ENCODE peak calls at places on chromosomes 2 and 18, in five cellular contexts. P is cardiac muscle cell, R is foreskin keratinocyte, U is uterus, Z is dorsolateral prefrontal cortex. Q is an unnamed sample.

GRCh38 chr2:176242211-176242610 is 27.0 kb upstream of the MTX2 start:
- DNase-seq in P (no peak), R (no peak), U (no peak), Z (no peak), Q (no peak)

GRCh38 chr2:226720948-226721347 is 78.7 kb downstream of the IRS1 start:
- DNase-seq in P (no peak), R (no peak), U (no peak), Z (no peak), Q (no peak)

GRCh38 chr18:31497404-31497710 is 620 bp upstream of the DSG2 start:
- DNase-seq in P (no peak), R (no peak), U (no peak), Z (no peak), Q (peak; percentile 6)

GRCh38 chr2:190179754-190180312 is 117.3 kb upstream of the MSTN start:
- DNase-seq in P (no peak), R (no peak), U (no peak), Z (peak; percentile 43), Q (no peak)

GRCh38 chr2:238523158-238524110 is 96.7 kb downstream of the ASB1 start:
- DNase-seq in P (peak; percentile 26), R (no peak), U (peak; percentile 62), Z (no peak), Q (no peak)

GRCh38 chr2:37706784-37707183 is 35.3 kb upstream of the CDC42EP3 start:
- DNase-seq in P (no peak), R (no peak), U (no peak), Z (no peak), Q (no peak)

GRCh38 chr18:51513525-51513924 is 316.0 kb upstream of the MEX3C start:
- DNase-seq in P (peak; percentile 28), R (peak; percentile 86), U (no peak), Z (no peak), Q (peak; percentile 85)

GRCh38 chr18:56475250-56475649 is 163.1 kb downstream of the TXNL1 start:
- DNase-seq in P (no peak), R (no peak), U (no peak), Z (no peak), Q (peak; percentile 9)

GRCh38 chr18:25464211-25464610 is 112.2 kb upstream of the ZNF521 start:
- DNase-seq in P (no peak), R (no peak), U (no peak), Z (no peak), Q (no peak)

GRCh38 chr2:238106698-238107524 is 6.8 kb downstream of the ESPNL start:
- DNase-seq in P (no peak), R (no peak), U (no peak), Z (no peak), Q (no peak)

GRCh38 chr2:112725545-112726457 is 5.0 kb downstream of the NT5DC4 start:
- DNase-seq in P (no peak), R (peak; percentile 76), U (no peak), Z (no peak), Q (peak; percentile 93)

GRCh38 chr18:3151379-3152264 is 68.1 kb downstream of the MYOM1 start:
- DNase-seq in P (peak; percentile 57), R (peak; percentile 3), U (no peak), Z (no peak), Q (no peak)

GRCh38 chr2:241975593-241976284 is 106.2 kb downstream of the RTP5 start:
- DNase-seq in P (peak; percentile 31), R (peak; percentile 1), U (peak; percentile 24), Z (no peak), Q (no peak)
- TF ChIP-seq CTCF in P (no peak), R (no peak), U (no peak), Z (no peak), Q (no peak)

GRCh38 chr2:181320638-181321037 is 136.5 kb upstream of the ITGA4 start:
- DNase-seq in P (no peak), R (no peak), U (no peak), Z (no peak), Q (no peak)
- TF ChIP-seq CTCF in P (no peak), R (no peak), U (no peak), Z (no peak), Q (no peak)

GRCh38 chr2:169141713-169142352 is 72.5 kb downstream of the DHRS9 start:
- DNase-seq in P (peak; percentile 80), R (peak; percentile 49), U (peak; percentile 15), Z (no peak), Q (peak; percentile 44)
- TF ChIP-seq CTCF in P (peak; percentile 97), R (peak; percentile 82), U (peak; percentile 25), Z (peak; percentile 61), Q (peak; percentile 91)

GRCh38 chr2:217465136-217465535 is 537.7 kb downstream of the TNS1 start:
- DNase-seq in P (no peak), R (no peak), U (no peak), Z (no peak), Q (no peak)
- TF ChIP-seq CTCF in P (no peak), R (no peak), U (no peak), Z (no peak), Q (no peak)

GRCh38 chr2:119349289-119349688 is 17.3 kb downstream of the C2orf76 start:
- DNase-seq in P (no peak), R (peak; percentile 69), U (no peak), Z (no peak), Q (peak; percentile 29)

GRCh38 chr2:119352357-119352756 is 14.3 kb downstream of the C2orf76 start:
- DNase-seq in P (no peak), R (peak; percentile 36), U (no peak), Z (no peak), Q (peak; percentile 4)

GRCh38 chr2:119354860-119355259 is 11.8 kb downstream of the C2orf76 start:
- DNase-seq in P (no peak), R (no peak), U (no peak), Z (no peak), Q (no peak)

GRCh38 chr2:119350311-119350998 is 16.2 kb downstream of the C2orf76 start:
- DNase-seq in P (no peak), R (no peak), U (no peak), Z (no peak), Q (no peak)
- TF ChIP-seq CTCF in P (no peak), R (peak; percentile 15), U (no peak), Z (no peak), Q (no peak)

GRCh38 chr2:191569025-191569424 is 108.9 kb upstream of the NABP1 start:
- DNase-seq in P (no peak), R (no peak), U (no peak), Z (no peak), Q (no peak)

GRCh38 chr2:191572319-191572718 is 105.6 kb upstream of the NABP1 start:
- DNase-seq in P (no peak), R (no peak), U (no peak), Z (no peak), Q (no peak)

GRCh38 chr2:191574232-191574631 is 103.7 kb upstream of the NABP1 start:
- DNase-seq in P (no peak), R (peak; percentile 61), U (no peak), Z (no peak), Q (no peak)

GRCh38 chr2:191573216-191573615 is 104.7 kb upstream of the NABP1 start:
- DNase-seq in P (no peak), R (no peak), U (no peak), Z (no peak), Q (no peak)

DNA sequence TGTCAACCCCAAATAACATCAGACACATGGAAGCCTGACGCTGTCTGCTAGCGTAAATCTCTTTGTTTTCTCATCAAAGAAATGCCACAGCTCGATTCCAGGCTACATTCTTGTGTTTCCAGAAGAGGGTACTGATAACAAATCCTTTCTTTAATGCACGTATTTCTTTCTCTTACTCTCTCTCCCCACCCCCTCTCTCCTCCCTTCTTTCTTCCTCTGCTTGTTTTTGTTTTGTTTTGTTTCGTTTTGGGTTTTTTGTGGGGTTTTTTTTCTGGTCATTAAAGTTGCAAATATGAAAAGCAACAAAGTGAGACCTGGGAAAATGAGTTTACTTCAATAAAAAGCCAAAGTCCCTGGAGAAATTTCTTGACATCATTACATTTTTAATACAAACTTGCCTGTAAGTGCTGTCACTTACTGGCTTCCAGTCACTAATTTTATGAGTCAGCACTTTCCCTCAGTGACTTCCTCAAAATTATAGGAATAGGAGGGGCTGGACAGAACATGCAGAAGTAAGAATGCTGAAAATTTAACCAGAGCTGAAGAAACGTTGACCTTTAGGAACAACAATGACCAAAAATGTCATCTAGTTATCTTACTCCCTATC is 106.7 kb upstream of the NABP1 start:
- DNase-seq in P (peak; percentile 84), R (peak; percentile 60), U (no peak), Z (no peak), Q (peak; percentile 48)
- TF ChIP-seq CTCF in P (peak; percentile 37), R (peak; percentile 80), U (no peak), Z (peak; percentile 17), Q (peak; percentile 30)